ENCODE peak calls at places on chromosomes 16 and 17, in nine cellular contexts. One of them, this sample, is unnamed.

GRCh38 chr16:4371481-4372314 is at the start of gene VASN:
- DNase-seq in transverse colon: peak; percentile 77
- DNase-seq in activated CD8-positive, alpha-beta T cell treated with anti-CD3 and anti-CD28 coated beads, Interleukin-2, amount 10 ng/mL, durations not matched to agents 7 days and 5 days: peak; percentile 61
- DNase-seq in HTR-8/SVneo: peak; percentile 86
- DNase-seq in GM06990: peak; percentile 70
- DNase-seq in T-helper 22 cell: peak; percentile 57
- DNase-seq in HEK293T: peak; percentile 96
- DNase-seq in C1 segment of cervical spinal cord: peak; percentile 43
- DNase-seq in hepatocyte: peak; percentile 93
- DNase-seq in this sample: peak; percentile 93

GRCh38 chr17:73571524-73572130 is 72.6 kb downstream of the SDK2 start:
- DNase-seq in transverse colon: no peak
- DNase-seq in activated CD8-positive, alpha-beta T cell treated with anti-CD3 and anti-CD28 coated beads, Interleukin-2, amount 10 ng/mL, durations not matched to agents 7 days and 5 days: no peak
- DNase-seq in HTR-8/SVneo: no peak
- DNase-seq in GM06990: no peak
- DNase-seq in T-helper 22 cell: no peak
- DNase-seq in HEK293T: no peak
- DNase-seq in C1 segment of cervical spinal cord: no peak
- DNase-seq in hepatocyte: no peak
- DNase-seq in this sample: no peak

GRCh38 chr16:71526111-71526998 is at the start of gene CHST4:
- DNase-seq in transverse colon: no peak
- DNase-seq in activated CD8-positive, alpha-beta T cell treated with anti-CD3 and anti-CD28 coated beads, Interleukin-2, amount 10 ng/mL, durations not matched to agents 7 days and 5 days: no peak
- DNase-seq in HTR-8/SVneo: peak; percentile 83
- DNase-seq in GM06990: no peak
- DNase-seq in T-helper 22 cell: no peak
- DNase-seq in HEK293T: peak; percentile 48
- DNase-seq in C1 segment of cervical spinal cord: no peak
- DNase-seq in hepatocyte: peak; percentile 57
- DNase-seq in this sample: peak; percentile 43

GRCh38 chr16:72999541-73000019 is 48.3 kb downstream of the ZFHX3 start:
- DNase-seq in transverse colon: no peak
- DNase-seq in activated CD8-positive, alpha-beta T cell treated with anti-CD3 and anti-CD28 coated beads, Interleukin-2, amount 10 ng/mL, durations not matched to agents 7 days and 5 days: no peak
- DNase-seq in HTR-8/SVneo: no peak
- DNase-seq in GM06990: no peak
- DNase-seq in T-helper 22 cell: no peak
- DNase-seq in HEK293T: no peak
- DNase-seq in C1 segment of cervical spinal cord: no peak
- DNase-seq in hepatocyte: no peak
- DNase-seq in this sample: no peak

GRCh38 chr17:77061711-77062110 is 79.1 kb upstream of the SEC14L1 start:
- DNase-seq in transverse colon: no peak
- DNase-seq in activated CD8-positive, alpha-beta T cell treated with anti-CD3 and anti-CD28 coated beads, Interleukin-2, amount 10 ng/mL, durations not matched to agents 7 days and 5 days: no peak
- DNase-seq in HTR-8/SVneo: no peak
- DNase-seq in GM06990: no peak
- DNase-seq in T-helper 22 cell: no peak
- DNase-seq in HEK293T: no peak
- DNase-seq in C1 segment of cervical spinal cord: no peak
- DNase-seq in hepatocyte: no peak
- DNase-seq in this sample: no peak

GRCh38 chr16:58732545-58733247 is 1.4 kb downstream of the GOT2 start:
- DNase-seq in transverse colon: no peak
- DNase-seq in activated CD8-positive, alpha-beta T cell treated with anti-CD3 and anti-CD28 coated beads, Interleukin-2, amount 10 ng/mL, durations not matched to agents 7 days and 5 days: no peak
- DNase-seq in HTR-8/SVneo: no peak
- DNase-seq in GM06990: peak; percentile 29
- DNase-seq in T-helper 22 cell: no peak
- DNase-seq in HEK293T: no peak
- DNase-seq in C1 segment of cervical spinal cord: no peak
- DNase-seq in hepatocyte: no peak
- DNase-seq in this sample: peak; percentile 22

GRCh38 chr17:82234211-82235055 is 5.6 kb downstream of the SLC16A3 start:
- DNase-seq in transverse colon: no peak
- DNase-seq in activated CD8-positive, alpha-beta T cell treated with anti-CD3 and anti-CD28 coated beads, Interleukin-2, amount 10 ng/mL, durations not matched to agents 7 days and 5 days: no peak
- DNase-seq in HTR-8/SVneo: no peak
- DNase-seq in GM06990: peak; percentile 38
- DNase-seq in T-helper 22 cell: no peak
- DNase-seq in HEK293T: no peak
- DNase-seq in C1 segment of cervical spinal cord: no peak
- DNase-seq in hepatocyte: no peak
- DNase-seq in this sample: no peak

GRCh38 chr16:57795431-57795878 is 6.8 kb downstream of the KIFC3 start:
- DNase-seq in transverse colon: peak; percentile 38
- DNase-seq in activated CD8-positive, alpha-beta T cell treated with anti-CD3 and anti-CD28 coated beads, Interleukin-2, amount 10 ng/mL, durations not matched to agents 7 days and 5 days: peak; percentile 60
- DNase-seq in HTR-8/SVneo: peak; percentile 75
- DNase-seq in GM06990: no peak
- DNase-seq in T-helper 22 cell: no peak
- DNase-seq in HEK293T: peak; percentile 66
- DNase-seq in C1 segment of cervical spinal cord: no peak
- DNase-seq in hepatocyte: peak; percentile 53
- DNase-seq in this sample: peak; percentile 40

GRCh38 chr17:36133629-36134259 is 30.1 kb downstream of the CCL4 start:
- DNase-seq in transverse colon: peak; percentile 34
- DNase-seq in activated CD8-positive, alpha-beta T cell treated with anti-CD3 and anti-CD28 coated beads, Interleukin-2, amount 10 ng/mL, durations not matched to agents 7 days and 5 days: no peak
- DNase-seq in HTR-8/SVneo: no peak
- DNase-seq in GM06990: no peak
- DNase-seq in T-helper 22 cell: no peak
- DNase-seq in HEK293T: no peak
- DNase-seq in C1 segment of cervical spinal cord: no peak
- DNase-seq in hepatocyte: peak; percentile 85
- DNase-seq in this sample: no peak

GRCh38 chr16:86668136-86668535 is 89.8 kb downstream of the FOXL1 start:
- DNase-seq in transverse colon: no peak
- DNase-seq in activated CD8-positive, alpha-beta T cell treated with anti-CD3 and anti-CD28 coated beads, Interleukin-2, amount 10 ng/mL, durations not matched to agents 7 days and 5 days: no peak
- DNase-seq in HTR-8/SVneo: no peak
- DNase-seq in GM06990: no peak
- DNase-seq in T-helper 22 cell: no peak
- DNase-seq in HEK293T: peak; percentile 21
- DNase-seq in C1 segment of cervical spinal cord: no peak
- DNase-seq in hepatocyte: peak; percentile 25
- DNase-seq in this sample: no peak

GRCh38 chr16:27692576-27692975 is 142.6 kb downstream of the KATNIP start:
- DNase-seq in transverse colon: no peak
- DNase-seq in activated CD8-positive, alpha-beta T cell treated with anti-CD3 and anti-CD28 coated beads, Interleukin-2, amount 10 ng/mL, durations not matched to agents 7 days and 5 days: no peak
- DNase-seq in HTR-8/SVneo: no peak
- DNase-seq in GM06990: no peak
- DNase-seq in T-helper 22 cell: no peak
- DNase-seq in HEK293T: no peak
- DNase-seq in C1 segment of cervical spinal cord: no peak
- DNase-seq in hepatocyte: no peak
- DNase-seq in this sample: no peak

GRCh38 chr17:27576429-27577123 is 54.4 kb upstream of the LGALS9 start:
- DNase-seq in transverse colon: no peak
- DNase-seq in activated CD8-positive, alpha-beta T cell treated with anti-CD3 and anti-CD28 coated beads, Interleukin-2, amount 10 ng/mL, durations not matched to agents 7 days and 5 days: no peak
- DNase-seq in HTR-8/SVneo: no peak
- DNase-seq in GM06990: no peak
- DNase-seq in T-helper 22 cell: no peak
- DNase-seq in HEK293T: no peak
- DNase-seq in C1 segment of cervical spinal cord: no peak
- DNase-seq in hepatocyte: no peak
- DNase-seq in this sample: no peak

GRCh38 chr17:4043862-4044261 is 79.6 kb upstream of the ATP2A3 start:
- DNase-seq in transverse colon: peak; percentile 74
- DNase-seq in activated CD8-positive, alpha-beta T cell treated with anti-CD3 and anti-CD28 coated beads, Interleukin-2, amount 10 ng/mL, durations not matched to agents 7 days and 5 days: peak; percentile 53
- DNase-seq in HTR-8/SVneo: no peak
- DNase-seq in GM06990: no peak
- DNase-seq in T-helper 22 cell: peak; percentile 4
- DNase-seq in HEK293T: no peak
- DNase-seq in C1 segment of cervical spinal cord: no peak
- DNase-seq in hepatocyte: no peak
- DNase-seq in this sample: no peak

GRCh38 chr17:66426397-66427033 is 124.1 kb downstream of the PRKCA start:
- DNase-seq in transverse colon: peak; percentile 26
- DNase-seq in activated CD8-positive, alpha-beta T cell treated with anti-CD3 and anti-CD28 coated beads, Interleukin-2, amount 10 ng/mL, durations not matched to agents 7 days and 5 days: peak; percentile 74
- DNase-seq in HTR-8/SVneo: peak; percentile 54
- DNase-seq in GM06990: peak; percentile 43
- DNase-seq in T-helper 22 cell: no peak
- DNase-seq in HEK293T: peak; percentile 38
- DNase-seq in C1 segment of cervical spinal cord: no peak
- DNase-seq in hepatocyte: no peak
- DNase-seq in this sample: no peak

GRCh38 chr16:19228057-19228456 is 57.5 kb upstream of the CLEC19A start:
- DNase-seq in transverse colon: no peak
- DNase-seq in activated CD8-positive, alpha-beta T cell treated with anti-CD3 and anti-CD28 coated beads, Interleukin-2, amount 10 ng/mL, durations not matched to agents 7 days and 5 days: no peak
- DNase-seq in HTR-8/SVneo: peak; percentile 17
- DNase-seq in GM06990: no peak
- DNase-seq in T-helper 22 cell: no peak
- DNase-seq in HEK293T: no peak
- DNase-seq in C1 segment of cervical spinal cord: no peak
- DNase-seq in hepatocyte: no peak
- DNase-seq in this sample: no peak

GRCh38 chr17:78031435-78031834 is 72.9 kb downstream of the TNRC6C start:
- DNase-seq in transverse colon: no peak
- DNase-seq in activated CD8-positive, alpha-beta T cell treated with anti-CD3 and anti-CD28 coated beads, Interleukin-2, amount 10 ng/mL, durations not matched to agents 7 days and 5 days: no peak
- DNase-seq in HTR-8/SVneo: no peak
- DNase-seq in GM06990: no peak
- DNase-seq in T-helper 22 cell: no peak
- DNase-seq in HEK293T: no peak
- DNase-seq in C1 segment of cervical spinal cord: no peak
- DNase-seq in hepatocyte: no peak
- DNase-seq in this sample: no peak

GRCh38 chr17:78883090-78883532 is 19.9 kb downstream of the CEP295NL start:
- DNase-seq in transverse colon: peak; percentile 63
- DNase-seq in activated CD8-positive, alpha-beta T cell treated with anti-CD3 and anti-CD28 coated beads, Interleukin-2, amount 10 ng/mL, durations not matched to agents 7 days and 5 days: no peak
- DNase-seq in HTR-8/SVneo: peak; percentile 79
- DNase-seq in GM06990: no peak
- DNase-seq in T-helper 22 cell: no peak
- DNase-seq in HEK293T: no peak
- DNase-seq in C1 segment of cervical spinal cord: no peak
- DNase-seq in hepatocyte: peak; percentile 86
- DNase-seq in this sample: peak; percentile 97

GRCh38 chr16:3712830-3713476 is 4.4 kb downstream of the TRAP1 start:
- DNase-seq in transverse colon: no peak
- DNase-seq in activated CD8-positive, alpha-beta T cell treated with anti-CD3 and anti-CD28 coated beads, Interleukin-2, amount 10 ng/mL, durations not matched to agents 7 days and 5 days: no peak
- DNase-seq in HTR-8/SVneo: no peak
- DNase-seq in GM06990: no peak
- DNase-seq in T-helper 22 cell: no peak
- DNase-seq in HEK293T: no peak
- DNase-seq in C1 segment of cervical spinal cord: no peak
- DNase-seq in hepatocyte: no peak
- DNase-seq in this sample: no peak

GRCh38 chr17:45371414-45372324 is 54.8 kb upstream of the MAP3K14 start:
- DNase-seq in transverse colon: peak; percentile 82
- DNase-seq in activated CD8-positive, alpha-beta T cell treated with anti-CD3 and anti-CD28 coated beads, Interleukin-2, amount 10 ng/mL, durations not matched to agents 7 days and 5 days: no peak
- DNase-seq in HTR-8/SVneo: peak; percentile 97
- DNase-seq in GM06990: no peak
- DNase-seq in T-helper 22 cell: no peak
- DNase-seq in HEK293T: peak; percentile 82
- DNase-seq in C1 segment of cervical spinal cord: no peak
- DNase-seq in hepatocyte: peak; percentile 95
- DNase-seq in this sample: peak; percentile 95

GRCh38 chr16:588889-589657 is 793 bp upstream of the RAB40C start:
- DNase-seq in transverse colon: peak; percentile 98
- DNase-seq in activated CD8-positive, alpha-beta T cell treated with anti-CD3 and anti-CD28 coated beads, Interleukin-2, amount 10 ng/mL, durations not matched to agents 7 days and 5 days: peak; percentile 98
- DNase-seq in HTR-8/SVneo: peak; percentile 90
- DNase-seq in GM06990: peak; percentile 98
- DNase-seq in T-helper 22 cell: peak; percentile 97
- DNase-seq in HEK293T: peak; percentile 87
- DNase-seq in C1 segment of cervical spinal cord: peak; percentile 99
- DNase-seq in hepatocyte: peak; percentile 97
- DNase-seq in this sample: peak; percentile 97

GRCh38 chr16:28210979-28211505 is 723 bp downstream of the XPO6 start:
- DNase-seq in transverse colon: peak; percentile 77
- DNase-seq in activated CD8-positive, alpha-beta T cell treated with anti-CD3 and anti-CD28 coated beads, Interleukin-2, amount 10 ng/mL, durations not matched to agents 7 days and 5 days: peak; percentile 72
- DNase-seq in HTR-8/SVneo: peak; percentile 53
- DNase-seq in GM06990: peak; percentile 72
- DNase-seq in T-helper 22 cell: peak; percentile 44
- DNase-seq in HEK293T: peak; percentile 65
- DNase-seq in C1 segment of cervical spinal cord: peak; percentile 31
- DNase-seq in hepatocyte: peak; percentile 90
- DNase-seq in this sample: peak; percentile 82

GRCh38 chr17:35244345-35245195 is 1.7 kb downstream of the SLFN5 start:
- DNase-seq in transverse colon: peak; percentile 68
- DNase-seq in activated CD8-positive, alpha-beta T cell treated with anti-CD3 and anti-CD28 coated beads, Interleukin-2, amount 10 ng/mL, durations not matched to agents 7 days and 5 days: peak; percentile 93
- DNase-seq in HTR-8/SVneo: peak; percentile 49
- DNase-seq in GM06990: peak; percentile 71
- DNase-seq in T-helper 22 cell: peak; percentile 75
- DNase-seq in HEK293T: peak; percentile 16
- DNase-seq in C1 segment of cervical spinal cord: peak; percentile 9
- DNase-seq in hepatocyte: peak; percentile 59
- DNase-seq in this sample: peak; percentile 60

GRCh38 chr17:39573447-39574298 is 34.0 kb downstream of the NEUROD2 start:
- DNase-seq in transverse colon: peak; percentile 69
- DNase-seq in activated CD8-positive, alpha-beta T cell treated with anti-CD3 and anti-CD28 coated beads, Interleukin-2, amount 10 ng/mL, durations not matched to agents 7 days and 5 days: peak; percentile 58
- DNase-seq in HTR-8/SVneo: peak; percentile 93
- DNase-seq in GM06990: peak; percentile 40
- DNase-seq in T-helper 22 cell: no peak
- DNase-seq in HEK293T: peak; percentile 70
- DNase-seq in C1 segment of cervical spinal cord: peak; percentile 30
- DNase-seq in hepatocyte: peak; percentile 76
- DNase-seq in this sample: peak; percentile 89

GRCh38 chr17:75693500-75694481 is 26.7 kb downstream of the SAP30BP start:
- DNase-seq in transverse colon: peak; percentile 63
- DNase-seq in activated CD8-positive, alpha-beta T cell treated with anti-CD3 and anti-CD28 coated beads, Interleukin-2, amount 10 ng/mL, durations not matched to agents 7 days and 5 days: no peak
- DNase-seq in HTR-8/SVneo: peak; percentile 95
- DNase-seq in GM06990: no peak
- DNase-seq in T-helper 22 cell: no peak
- DNase-seq in HEK293T: no peak
- DNase-seq in C1 segment of cervical spinal cord: peak; percentile 87
- DNase-seq in hepatocyte: peak; percentile 57
- DNase-seq in this sample: peak; percentile 48

GRCh38 chr16:20347666-20348364 is 4.7 kb downstream of the UMOD start:
- DNase-seq in transverse colon: no peak
- DNase-seq in activated CD8-positive, alpha-beta T cell treated with anti-CD3 and anti-CD28 coated beads, Interleukin-2, amount 10 ng/mL, durations not matched to agents 7 days and 5 days: no peak
- DNase-seq in HTR-8/SVneo: no peak
- DNase-seq in GM06990: no peak
- DNase-seq in T-helper 22 cell: no peak
- DNase-seq in HEK293T: no peak
- DNase-seq in C1 segment of cervical spinal cord: no peak
- DNase-seq in hepatocyte: no peak
- DNase-seq in this sample: no peak

GRCh38 chr16:86392751-86393150 is 117.6 kb upstream of the FOXF1 start:
- DNase-seq in transverse colon: no peak
- DNase-seq in activated CD8-positive, alpha-beta T cell treated with anti-CD3 and anti-CD28 coated beads, Interleukin-2, amount 10 ng/mL, durations not matched to agents 7 days and 5 days: no peak
- DNase-seq in HTR-8/SVneo: no peak
- DNase-seq in GM06990: no peak
- DNase-seq in T-helper 22 cell: no peak
- DNase-seq in HEK293T: no peak
- DNase-seq in C1 segment of cervical spinal cord: no peak
- DNase-seq in hepatocyte: no peak
- DNase-seq in this sample: no peak

GRCh38 chr17:13302983-13303382 is 285.2 kb upstream of the ELAC2 start:
- DNase-seq in transverse colon: no peak
- DNase-seq in activated CD8-positive, alpha-beta T cell treated with anti-CD3 and anti-CD28 coated beads, Interleukin-2, amount 10 ng/mL, durations not matched to agents 7 days and 5 days: no peak
- DNase-seq in HTR-8/SVneo: no peak
- DNase-seq in GM06990: no peak
- DNase-seq in T-helper 22 cell: no peak
- DNase-seq in HEK293T: no peak
- DNase-seq in C1 segment of cervical spinal cord: no peak
- DNase-seq in hepatocyte: peak; percentile 23
- DNase-seq in this sample: no peak

GRCh38 chr16:72657164-72657563 is 390.8 kb downstream of the ZFHX3 start:
- DNase-seq in transverse colon: no peak
- DNase-seq in activated CD8-positive, alpha-beta T cell treated with anti-CD3 and anti-CD28 coated beads, Interleukin-2, amount 10 ng/mL, durations not matched to agents 7 days and 5 days: no peak
- DNase-seq in HTR-8/SVneo: no peak
- DNase-seq in GM06990: no peak
- DNase-seq in T-helper 22 cell: no peak
- DNase-seq in HEK293T: no peak
- DNase-seq in C1 segment of cervical spinal cord: no peak
- DNase-seq in hepatocyte: no peak
- DNase-seq in this sample: no peak